ENCODE peak calls at places on chromosomes 1 and 21, in four cellular contexts. V is CD4-positive, alpha-beta memory T cell; C is neuronal stem cell; M is CD8-positive, alpha-beta memory T cell. X is an unnamed sample. For H3K27me3, the result is how much of the 10 kb centered on the place peaks cover.

GRCh38 chr21:39669976-39670671 is 57.4 kb downstream of the B3GALT5 start:
- DNase-seq in V (no peak), C (no peak), M (no peak), X (no peak)

GRCh38 chr1:29043270-29043971 is 80.3 kb downstream of the TMEM200B start:
- DNase-seq in M (no peak), V (no peak), C (no peak), X (peak)

GRCh38 chr21:14913576-14914146 is 151.1 kb downstream of the NRIP1 start:
- DNase-seq in V (no peak), C (no peak), M (no peak), X (no peak)

GRCh38 chr1:107195476-107195875 is 54.6 kb downstream of the NTNG1 start:
- DNase-seq in M (no peak), V (no peak), C (no peak), X (no peak)

GRCh38 chr1:214444159-214444939 is 107.1 kb downstream of the PTPN14 start:
- DNase-seq in M (no peak), V (no peak), C (no peak), X (no peak)

GRCh38 chr21:41302976-41303375 is 13.6 kb upstream of the FAM3B start:
- DNase-seq in V (no peak), M (no peak), C (no peak), X (no peak)

GRCh38 chr1:161506336-161507223 is 1.3 kb downstream of the FCGR2A start:
- DNase-seq in M (no peak), C (no peak), V (no peak), X (peak)

GRCh38 chr1:93681549-93682412 is at the start of gene BCAR3:
- DNase-seq in C (peak), V (peak), M (no peak), X (peak)

GRCh38 chr1:183884512-183884911 is 79.6 kb downstream of the RGL1 start:
- DNase-seq in V (no peak), M (no peak), C (no peak), X (no peak)

GRCh38 chr1:244836598-244836997 is 1.1 kb downstream of the COX20 start:
- DNase-seq in V (no peak), C (no peak), M (no peak), X (peak)

GRCh38 chr1:175530167-175530566 is 213.2 kb downstream of the TNR start:
- DNase-seq in C (no peak), V (no peak), M (no peak), X (no peak)

GRCh38 chr1:64403331-64403730 is 66.6 kb upstream of the CACHD1 start:
- DNase-seq in V (no peak), M (no peak), C (no peak), X (no peak)

GRCh38 chr1:94156226-94156625 is 35.3 kb upstream of the ABCA4 start:
- DNase-seq in C (no peak), V (no peak), M (no peak), X (peak)

GRCh38 chr1:99758073-99758511 is 8.3 kb downstream of the FRRS1 start:
- DNase-seq in M (no peak), C (no peak), V (no peak), X (no peak)

GRCh38 chr21:42406846-42407245 is 3.1 kb downstream of the UBASH3A start:
- DNase-seq in C (no peak), V (no peak), M (no peak), X (no peak)

GRCh38 chr1:24089743-24090555 is 22.0 kb downstream of the MYOM3 start:
- DNase-seq in V (no peak), M (no peak), C (no peak), X (no peak)

GRCh38 chr1:54367613-54368012 is 38.6 kb downstream of the SSBP3 start:
- DNase-seq in V (no peak), C (no peak), M (no peak), X (no peak)

GRCh38 chr1:76158126-76158525 is 83.6 kb downstream of the ST6GALNAC3 start:
- DNase-seq in V (no peak), M (no peak), C (no peak), X (no peak)

GRCh38 chr1:44803062-44803311 is 2.8 kb downstream of the PLK3 start:
- DNase-seq in M (no peak), V (no peak), C (no peak), X (no peak)

GRCh38 chr1:44802306-44803061 is 2.3 kb downstream of the PLK3 start:
- DNase-seq in M (no peak), V (no peak), C (peak), X (no peak)

GRCh38 chr1:44801491-44802305 is 1.5 kb downstream of the PLK3 start:
- DNase-seq in M (no peak), V (peak), C (no peak), X (no peak)

GRCh38 chr1:44805311-44806024 is 1.7 kb downstream of the DYNLT4 start:
- DNase-seq in C (no peak), V (peak), M (no peak), X (no peak)

DNA sequence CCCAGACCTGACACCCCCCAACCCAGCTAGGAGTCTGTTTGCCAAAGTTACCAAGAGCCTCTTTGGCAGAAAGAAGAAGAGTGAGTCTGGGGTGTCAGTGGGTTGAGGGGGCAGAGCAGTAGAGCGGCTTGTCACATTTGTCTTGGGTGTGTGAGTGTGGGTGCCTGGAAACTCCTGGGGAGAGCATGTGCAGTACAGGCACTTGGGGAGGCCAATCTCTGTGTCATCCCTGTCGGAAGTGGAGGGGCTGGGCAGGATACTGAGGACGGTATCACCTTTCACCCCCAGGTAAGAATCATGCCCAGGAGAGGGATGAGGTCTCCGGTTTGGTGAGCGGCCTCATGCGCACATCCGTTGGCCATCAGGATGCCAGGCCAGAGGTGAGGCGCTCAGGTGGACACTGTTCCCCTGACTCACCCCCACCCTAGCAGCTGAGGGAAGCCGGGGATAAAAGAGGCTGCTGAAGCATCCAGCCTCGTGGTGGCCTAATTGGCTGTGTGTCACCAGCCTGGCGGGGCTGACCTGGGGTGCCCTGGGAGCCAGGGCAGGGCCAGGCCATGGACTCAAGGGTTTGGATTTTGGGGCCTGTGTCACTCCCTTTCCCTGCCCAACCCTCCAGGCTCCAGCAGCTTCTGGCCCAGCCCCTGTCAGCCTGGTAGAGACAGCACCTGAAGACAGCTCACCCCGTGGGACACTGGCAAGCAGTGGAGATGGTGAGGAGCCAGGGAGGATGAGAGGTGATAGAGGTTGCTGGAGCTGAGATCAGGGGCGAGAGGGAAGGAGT is 3.3 kb downstream of the PLK3 start:
- DNase-seq in V (no peak), M (no peak), C (no peak), X (no peak)
- H3K27ac ChIP-seq in V (peak), M (no peak), C (peak), X (peak)

GRCh38 chr1:208041505-208041904 is 130.6 kb upstream of the CD34 start:
- DNase-seq in C (no peak), V (no peak), M (no peak), X (no peak)
- H3K4me3 ChIP-seq in C (no peak), V (no peak), M (no peak), X (no peak)

DNA sequence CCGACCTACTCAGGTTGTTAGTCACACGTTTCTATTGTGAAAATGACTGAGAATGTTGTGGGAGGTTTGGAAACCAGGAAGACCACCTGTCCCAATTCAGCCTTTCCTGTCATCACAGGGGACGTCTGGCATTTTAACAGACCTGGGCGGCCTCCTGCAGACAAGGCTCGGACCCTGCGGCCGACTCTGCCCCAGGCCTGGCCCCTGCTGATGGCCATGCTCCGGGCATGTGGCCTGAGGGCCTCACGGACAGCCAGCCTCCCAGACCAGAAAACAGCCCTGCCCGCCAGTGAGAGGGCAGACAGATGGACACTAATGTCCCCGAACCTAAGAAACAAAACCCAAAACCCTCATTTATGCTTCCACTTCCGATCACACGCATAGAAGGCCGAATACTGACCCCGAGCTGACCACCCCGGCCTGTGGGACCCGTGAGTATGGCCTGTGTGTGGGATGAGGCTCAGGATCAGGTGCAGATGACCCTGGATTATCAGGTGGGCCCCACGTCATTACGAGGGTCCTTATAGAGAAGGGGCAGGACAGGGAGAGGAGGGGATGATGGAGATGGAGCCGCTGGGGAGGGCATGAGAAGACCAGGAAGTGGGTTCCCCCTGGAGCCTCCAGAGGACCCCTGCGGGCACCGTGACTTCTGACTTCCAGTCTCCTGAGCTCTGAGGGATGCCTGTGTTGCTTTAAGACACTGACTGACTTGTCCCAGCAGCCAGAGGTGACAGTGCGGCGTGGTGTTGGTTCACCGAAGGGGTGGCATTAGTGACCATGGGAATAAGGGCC is 9.6 kb downstream of the COL18A1 start:
- DNase-seq in M (no peak), C (no peak), V (no peak), X (no peak)
- H3K27me3 ChIP-seq in M (under half), C (under half), V (under half), X (under half)

GRCh38 chr1:212432706-212433576 is at the start of gene NENF:
- DNase-seq in M (peak), V (peak), C (peak), X (peak)

GRCh38 chr1:212434992-212435391 is 2.3 kb downstream of the NENF start:
- DNase-seq in C (no peak), V (no peak), M (no peak), X (no peak)

GRCh38 chr1:212431656-212432055 is 1.1 kb upstream of the NENF start:
- DNase-seq in M (no peak), C (no peak), V (no peak), X (no peak)

GRCh38 chr1:212432163-212432705 is 486 bp upstream of the NENF start:
- DNase-seq in C (no peak), M (no peak), V (no peak), X (no peak)

DNA sequence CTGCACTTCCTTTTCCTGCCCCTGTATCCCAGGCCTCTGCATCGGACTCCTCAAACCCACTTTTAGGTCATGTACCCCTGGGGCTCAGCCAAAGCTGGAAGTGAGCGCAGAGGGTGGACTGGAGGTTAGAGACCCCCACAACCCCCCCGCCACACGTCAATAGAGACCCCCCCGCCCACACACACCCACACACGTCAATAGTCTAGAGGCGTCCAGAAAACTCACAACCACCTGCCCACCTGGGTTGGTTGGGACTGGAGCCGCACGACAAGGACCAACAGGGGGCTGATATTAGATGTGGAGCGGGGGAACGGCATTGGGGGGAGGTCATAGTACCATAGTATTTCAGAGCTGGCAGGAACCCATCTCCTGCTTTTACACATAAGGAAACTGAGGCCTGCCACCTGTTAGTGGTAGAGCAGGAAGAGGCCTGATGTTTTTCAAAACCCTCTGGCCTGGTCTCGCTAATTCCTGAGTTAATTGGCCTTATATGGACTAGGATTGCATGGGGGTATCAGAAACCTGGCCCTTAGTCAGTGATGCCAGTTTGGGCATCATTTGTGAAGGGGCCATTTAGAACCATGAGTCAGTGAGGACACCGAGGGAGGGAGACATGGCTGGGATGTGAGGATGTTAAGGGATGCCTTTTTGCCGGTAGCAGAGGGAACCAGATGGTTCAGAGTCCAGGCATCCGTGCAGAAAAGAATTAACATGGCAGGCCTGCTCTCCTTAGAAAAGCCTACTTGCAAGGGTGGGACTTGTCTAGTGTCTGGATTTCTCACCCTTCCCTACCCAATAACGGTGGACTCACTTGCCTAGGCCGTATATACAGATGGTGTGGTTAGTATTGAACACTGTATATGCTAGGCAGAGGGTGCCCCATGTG is 1.1 kb downstream of the NENF start:
- DNase-seq in M (no peak), C (no peak), V (no peak), X (no peak)
- H3K27ac ChIP-seq in M (peak), C (no peak), V (peak), X (no peak)